ENCODE peak calls at places on chromosomes 11 and 22, in five cellular contexts. E, I, T, R and X are unnamed samples.

GRCh38 chr11:87252869-87253268 is 215.1 kb downstream of the TMEM135 start:
- DNase-seq in T (no peak), I (no peak), R (no peak), E (no peak), X (no peak)

GRCh38 chr22:21606775-21607174 is 23.0 kb downstream of the YDJC start:
- DNase-seq in I (no peak), E (no peak), R (no peak), T (no peak), X (no peak)

GRCh38 chr22:38162881-38163843 is 18.5 kb downstream of the PLA2G6 start:
- DNase-seq in R (no peak), T (no peak), I (no peak), E (no peak), X (no peak)

GRCh38 chr11:58567889-58568512 is 7.7 kb downstream of the LPXN start:
- DNase-seq in E (peak), T (peak), R (no peak), I (peak), X (peak)

GRCh38 chr11:2419638-2420501 is 19.3 kb downstream of the TSSC4 start:
- DNase-seq in E (peak), R (peak), T (peak), I (peak), X (peak)

GRCh38 chr11:61928606-61929005 is 11.2 kb upstream of the RAB3IL1 start:
- DNase-seq in I (no peak), T (no peak), E (no peak), R (no peak), X (no peak)

GRCh38 chr11:23359297-23359696 is 499.0 kb upstream of the CCDC179 start:
- DNase-seq in R (no peak), T (no peak), I (no peak), E (no peak), X (no peak)

GRCh38 chr11:64384981-64385952 is 26.3 kb downstream of the RPS6KA4 start:
- DNase-seq in I (no peak), R (no peak), T (no peak), E (peak), X (no peak)

GRCh38 chr11:67357831-67358555 is 4.6 kb upstream of the POLD4 start:
- DNase-seq in T (no peak), E (no peak), I (no peak), R (no peak), X (no peak)

GRCh38 chr11:100673063-100673462 is 14.0 kb upstream of the ARHGAP42 start:
- DNase-seq in R (no peak), I (no peak), E (no peak), T (no peak), X (no peak)

GRCh38 chr11:10394229-10395100 is 60.6 kb upstream of the AMPD3 start:
- DNase-seq in T (no peak), E (no peak), R (no peak), I (no peak), X (no peak)

GRCh38 chr11:206516-207212 is 535 bp downstream of the BET1L start:
- DNase-seq in R (no peak), I (no peak), E (peak), T (no peak), X (no peak)

GRCh38 chr22:49457146-49457545 is 370.5 kb downstream of the BRD1 start:
- DNase-seq in I (no peak), T (no peak), R (no peak), E (no peak), X (no peak)

GRCh38 chr11:115653076-115653475 is 148.9 kb upstream of the CADM1 start:
- DNase-seq in I (no peak), E (no peak), R (no peak), T (no peak), X (no peak)

GRCh38 chr22:47607486-47607885 is 845.0 kb downstream of the TBC1D22A start:
- DNase-seq in R (no peak), I (no peak), T (no peak), E (no peak), X (no peak)

GRCh38 chr11:12842933-12843636 is 166.0 kb upstream of the RASSF10 start:
- DNase-seq in I (no peak), T (no peak), R (no peak), E (peak), X (no peak)

GRCh38 chr11:128667873-128668272 is 26.0 kb upstream of the FLI1 start:
- DNase-seq in T (no peak), R (no peak), E (no peak), I (no peak), X (no peak)

GRCh38 chr11:92245700-92246270 is 21.2 kb downstream of the FAT3 start:
- DNase-seq in I (no peak), E (no peak), T (no peak), R (peak), X (no peak)

GRCh38 chr11:1222491-1223345 is at the start of gene MUC5B:
- DNase-seq in E (no peak), R (no peak), T (no peak), I (peak), X (no peak)

GRCh38 chr11:46116007-46116711 is 5.1 kb downstream of the PHF21A start:
- DNase-seq in R (no peak), I (no peak), T (no peak), E (no peak), X (no peak)

GRCh38 chr22:50340157-50340879 is 2.8 kb upstream of the PPP6R2 start:
- DNase-seq in T (no peak), E (peak), I (peak), R (no peak), X (no peak)

GRCh38 chr11:3989891-3990290 is 104.7 kb upstream of the RRM1 start:
- DNase-seq in I (no peak), T (no peak), E (no peak), R (no peak), X (no peak)

GRCh38 chr22:49764151-49764581 is 63.5 kb downstream of the BRD1 start:
- DNase-seq in R (no peak), E (no peak), I (peak), T (no peak), X (no peak)

GRCh38 chr11:18309691-18310090 is 12.2 kb downstream of the HPS5 start:
- DNase-seq in R (no peak), T (no peak), E (no peak), I (no peak), X (no peak)

GRCh38 chr11:123253909-123254308 is 58.9 kb upstream of the CLMP start:
- DNase-seq in T (no peak), E (no peak), R (no peak), I (no peak), X (no peak)

GRCh38 chr22:23833017-23833795 is 5.6 kb downstream of the DERL3 start:
- DNase-seq in T (no peak), E (no peak), R (no peak), I (no peak), X (no peak)

GRCh38 chr11:69088676-69089146 is 40.0 kb downstream of the TPCN2 start:
- DNase-seq in T (peak), I (peak), E (peak), R (no peak), X (peak)

GRCh38 chr11:5726351-5726750 is 9.9 kb upstream of the OR56B1 start:
- DNase-seq in E (no peak), I (no peak), R (no peak), T (no peak), X (no peak)

GRCh38 chr11:111449696-111450479 is 62.3 kb downstream of the BTG4 start:
- DNase-seq in I (no peak), E (no peak), T (no peak), R (peak), X (no peak)

GRCh38 chr22:37169947-37170688 is 17.9 kb downstream of the C1QTNF6 start:
- DNase-seq in I (peak), E (no peak), R (no peak), T (no peak), X (no peak)

GRCh38 chr11:32400196-32400595 is 35.1 kb downstream of the WT1 start:
- DNase-seq in R (no peak), I (no peak), E (no peak), T (no peak), X (no peak)

GRCh38 chr22:43838571-43839307 is 23.6 kb downstream of the SULT4A1 start:
- DNase-seq in R (no peak), T (no peak), E (no peak), I (no peak), X (no peak)

GRCh38 chr11:44634401-44635281 is 69.2 kb downstream of the CD82 start:
- DNase-seq in T (no peak), I (peak), E (no peak), R (peak), X (no peak)

GRCh38 chr11:10669258-10670033 is 24.1 kb downstream of the IRAG1 start:
- DNase-seq in E (no peak), I (no peak), T (no peak), R (no peak), X (no peak)

GRCh38 chr11:66326261-66327111 is 9.6 kb upstream of the CD248 start:
- DNase-seq in R (no peak), T (no peak), I (peak), E (peak), X (no peak)

GRCh38 chr11:28559497-28559896 is 451.3 kb downstream of the METTL15 start:
- DNase-seq in R (no peak), I (no peak), E (no peak), T (no peak), X (no peak)

GRCh38 chr11:44600739-44601416 is 35.4 kb downstream of the CD82 start:
- DNase-seq in T (no peak), E (peak), I (no peak), R (no peak), X (no peak)